ENCODE peak calls at places on chromosomes 12 and 14, in eight cellular contexts. Q is hippocampal formation; E is neural crest cell; Z is fibroblast of pulmonary artery; K is trophoblast cell; J is NT2/D1; B is CD8-positive, alpha-beta memory T cell; R is spleen. O is an unnamed sample.

GRCh38 chr12:116818341-116818856 is 62.8 kb downstream of the HRK start:
- DNase-seq in K (no peak), J (no peak), Q (no peak), B (no peak), Z (peak; percentile 40), R (peak; percentile 73), E (no peak), O (no peak)

GRCh38 chr14:24177041-24177825 is 5.4 kb downstream of the REC8 start:
- DNase-seq in Q (no peak), J (no peak), R (no peak), K (no peak), E (no peak), Z (no peak), B (no peak), O (no peak)

GRCh38 chr12:11959117-11959823 is 111.5 kb upstream of the BCL2L14 start:
- DNase-seq in Z (no peak), K (no peak), Q (no peak), R (no peak), J (no peak), B (no peak), E (no peak), O (peak; percentile 43)

GRCh38 chr12:65720739-65721138 is 103.5 kb upstream of the HMGA2 start:
- DNase-seq in J (no peak), B (no peak), R (no peak), Z (no peak), Q (no peak), K (no peak), E (no peak), O (no peak)

GRCh38 chr12:105590571-105590970 is 260.1 kb downstream of the C12orf75 start:
- DNase-seq in Z (no peak), E (no peak), R (no peak), B (no peak), J (no peak), Q (no peak), K (no peak), O (no peak)

GRCh38 chr12:122087431-122088180 is 9.1 kb downstream of the MLXIP start:
- DNase-seq in Q (no peak), E (no peak), R (no peak), Z (no peak), B (no peak), K (no peak), J (no peak), O (no peak)

GRCh38 chr12:97805086-97805485 is 342.5 kb downstream of the RMST start:
- DNase-seq in Q (no peak), E (no peak), R (no peak), K (no peak), J (no peak), Z (no peak), B (no peak), O (peak; percentile 4)

GRCh38 chr14:69013943-69014782 is 35.1 kb upstream of the ACTN1 start:
- DNase-seq in Q (no peak), E (no peak), K (no peak), B (no peak), Z (peak; percentile 71), R (peak; percentile 92), J (no peak), O (peak; percentile 3)

GRCh38 chr14:50967104-50967503 is 22.8 kb upstream of the PYGL start:
- DNase-seq in Q (no peak), E (no peak), J (no peak), R (no peak), B (no peak), K (no peak), Z (no peak), O (no peak)

GRCh38 chr14:49134940-49135339 is 451.2 kb downstream of the RPS29 start:
- DNase-seq in R (no peak), K (no peak), E (no peak), B (no peak), Q (no peak), Z (no peak), J (no peak), O (no peak)

GRCh38 chr12:89349814-89350213 is 2.5 kb downstream of the DUSP6 start:
- DNase-seq in Q (peak; percentile 21), Z (peak; percentile 87), E (peak; percentile 50), R (no peak), K (no peak), J (peak; percentile 81), B (no peak), O (peak; percentile 48)

GRCh38 chr12:750356-751191 is 1.8 kb upstream of the WNK1 start:
- DNase-seq in B (no peak), J (no peak), Z (no peak), R (no peak), Q (no peak), E (no peak), K (no peak), O (peak; percentile 12)

GRCh38 chr14:55780156-55780946 is 200.3 kb downstream of the KTN1 start:
- DNase-seq in Z (peak; percentile 90), E (no peak), B (no peak), Q (no peak), J (no peak), K (no peak), R (no peak), O (no peak)

GRCh38 chr12:121400332-121401139 is 618 bp downstream of the RNF34 start:
- DNase-seq in B (peak; percentile 69), Q (no peak), R (peak; percentile 90), K (no peak), Z (peak; percentile 30), J (peak; percentile 28), E (peak; percentile 25), O (peak; percentile 56)

O was measured in NCI-H146.